ENCODE peak calls at places on chromosomes 4 and X, in six cellular contexts. W is renal cortical epithelial cell, L is choroid plexus epithelial cell, R is right cardiac atrium, S is retinal pigment epithelial cell, Y is M059J. K is an unnamed sample.

GRCh38 chr4:185914583-185915199 is 102.7 kb upstream of the SORBS2 start:
- DNase-seq in W (no peak), L (peak; percentile 98), R (no peak), S (no peak), Y (peak; percentile 79), K (peak; percentile 96)

GRCh38 chrX:45710081-45710801 is 509.6 kb upstream of the DIPK2B start:
- DNase-seq in W (peak; percentile 95), L (peak; percentile 78), R (no peak), S (no peak), Y (peak; percentile 98), K (peak; percentile 99)

GRCh38 chr4:8267077-8267476 is 2.5 kb upstream of the HTRA3 start:
- DNase-seq in W (peak; percentile 15), L (peak; percentile 60), R (peak; percentile 87), S (no peak), Y (peak; percentile 52), K (no peak)

GRCh38 chrX:108464604-108465003 is 25.0 kb downstream of the COL4A5 start:
- DNase-seq in W (peak; percentile 44), L (peak; percentile 50), R (no peak), S (no peak), Y (peak; percentile 12), K (peak; percentile 72)

GRCh38 chr4:165384608-165385007 is 5.8 kb downstream of the CPE start:
- DNase-seq in W (no peak), L (peak; percentile 75), R (no peak), S (no peak), Y (peak; percentile 5), K (peak; percentile 43)

GRCh38 chr4:30929649-30930048 is 209.5 kb downstream of the PCDH7 start:
- DNase-seq in W (no peak), L (no peak), R (no peak), S (no peak), Y (no peak), K (no peak)

GRCh38 chr4:84957509-84958420 is 8.7 kb downstream of the WDFY3 start:
- DNase-seq in W (peak; percentile 98), L (no peak), R (no peak), S (peak; percentile 86), Y (peak; percentile 34), K (peak; percentile 65)

GRCh38 chr4:8723222-8723980 is 130.8 kb downstream of the CPZ start:
- DNase-seq in W (no peak), L (no peak), R (no peak), S (no peak), Y (no peak), K (no peak)

GRCh38 chr4:138056541-138056940 is 185.6 kb downstream of the SLC7A11 start:
- DNase-seq in W (no peak), L (no peak), R (no peak), S (no peak), Y (no peak), K (no peak)

K was measured in astrocyte.